ENCODE peak calls at places on chromosomes 2 and 18, in four cellular contexts. One of them, this sample, is unnamed.

GRCh38 chr2:100391735-100392515 is 25.5 kb downstream of the CHST10 start:
- DNase-seq in K562: no peak
- DNase-seq in HepG2: no peak
- DNase-seq in HCT116: no peak
- DNase-seq in this sample: no peak

GRCh38 chr2:240788482-240788881 is 31.5 kb downstream of the KIF1A start:
- DNase-seq in HepG2: no peak
- DNase-seq in HCT116: no peak
- DNase-seq in K562: no peak
- DNase-seq in this sample: no peak

GRCh38 chr2:17104454-17104853 is 413.8 kb downstream of the RAD51AP2 start:
- DNase-seq in K562: no peak
- DNase-seq in HCT116: no peak
- DNase-seq in HepG2: no peak
- DNase-seq in this sample: no peak

GRCh38 chr2:98658816-98659486 is 50.6 kb downstream of the UNC50 start:
- DNase-seq in HepG2: no peak
- DNase-seq in HCT116: no peak
- DNase-seq in K562: no peak
- DNase-seq in this sample: no peak

GRCh38 chr18:61896767-61897166 is 4.0 kb upstream of the RNF152 start:
- DNase-seq in HCT116: no peak
- DNase-seq in K562: no peak
- DNase-seq in HepG2: no peak
- DNase-seq in this sample: no peak

GRCh38 chr2:200800458-200800857 is 11.3 kb upstream of the BZW1 start:
- DNase-seq in K562: no peak
- DNase-seq in HepG2: no peak
- DNase-seq in HCT116: no peak
- DNase-seq in this sample: no peak

GRCh38 chr2:196149926-196150325 is 21.5 kb downstream of the STK17B start:
- DNase-seq in HCT116: no peak
- DNase-seq in K562: no peak
- DNase-seq in HepG2: no peak
- DNase-seq in this sample: no peak

GRCh38 chr2:43448822-43449110 is 147.1 kb downstream of the THADA start:
- DNase-seq in HepG2: no peak
- DNase-seq in HCT116: no peak
- DNase-seq in K562: no peak
- DNase-seq in this sample: no peak

GRCh38 chr2:127829845-127830246 is 18.9 kb upstream of the WDR33 start:
- DNase-seq in K562: peak
- DNase-seq in HCT116: no peak
- DNase-seq in HepG2: no peak
- DNase-seq in this sample: no peak

GRCh38 chr2:161237397-161238263 is 70.6 kb upstream of the PSMD14 start:
- DNase-seq in HepG2: no peak
- DNase-seq in HCT116: no peak
- DNase-seq in K562: no peak
- DNase-seq in this sample: no peak

GRCh38 chr2:127121776-127122176 is 14.8 kb upstream of the BIN1 start:
- DNase-seq in HCT116: no peak
- DNase-seq in HepG2: no peak
- DNase-seq in K562: no peak
- DNase-seq in this sample: no peak

GRCh38 chr2:97733341-97734035 is 20.1 kb downstream of the ZAP70 start:
- DNase-seq in HCT116: no peak
- DNase-seq in K562: no peak
- DNase-seq in HepG2: no peak
- DNase-seq in this sample: no peak

GRCh38 chr2:33158482-33159003 is 211.8 kb downstream of the LTBP1 start:
- DNase-seq in HCT116: no peak
- DNase-seq in HepG2: no peak
- DNase-seq in K562: no peak
- DNase-seq in this sample: no peak

GRCh38 chr2:199784512-199784911 is 66.5 kb downstream of the FTCDNL1 start:
- DNase-seq in HCT116: no peak
- DNase-seq in K562: no peak
- DNase-seq in HepG2: no peak
- DNase-seq in this sample: no peak

GRCh38 chr2:11499081-11499743 is 33.3 kb upstream of the E2F6 start:
- DNase-seq in K562: no peak
- DNase-seq in HepG2: peak
- DNase-seq in HCT116: no peak
- DNase-seq in this sample: no peak

GRCh38 chr2:43762286-43762685 is 11.6 kb upstream of the DYNC2LI1 start:
- DNase-seq in HCT116: no peak
- DNase-seq in K562: no peak
- DNase-seq in HepG2: no peak
- DNase-seq in this sample: no peak

GRCh38 chr2:39469807-39470206 is 32.7 kb upstream of the MAP4K3 start:
- DNase-seq in K562: no peak
- DNase-seq in HCT116: no peak
- DNase-seq in HepG2: peak
- DNase-seq in this sample: no peak

GRCh38 chr2:85754313-85755095 is 713 bp downstream of the ATOH8 start:
- DNase-seq in HCT116: no peak
- DNase-seq in HepG2: peak
- DNase-seq in K562: peak
- DNase-seq in this sample: no peak

GRCh38 chr2:29329899-29330298 is 214.7 kb downstream of the CLIP4 start:
- DNase-seq in HepG2: no peak
- DNase-seq in HCT116: no peak
- DNase-seq in K562: no peak
- DNase-seq in this sample: no peak

GRCh38 chr18:79380816-79381806 is 14.6 kb upstream of the NFATC1 start:
- DNase-seq in HepG2: peak
- DNase-seq in HCT116: no peak
- DNase-seq in K562: peak
- DNase-seq in this sample: no peak

GRCh38 chr2:39435254-39435653 is 1.8 kb downstream of the MAP4K3 start:
- DNase-seq in HepG2: no peak
- DNase-seq in HCT116: no peak
- DNase-seq in K562: peak
- DNase-seq in this sample: no peak

GRCh38 chr18:68507781-68508180 is 207.1 kb downstream of the TMX3 start:
- DNase-seq in K562: no peak
- DNase-seq in HCT116: no peak
- DNase-seq in HepG2: no peak
- DNase-seq in this sample: no peak

GRCh38 chr2:43050866-43051265 is 175.5 kb downstream of the ZFP36L2 start:
- DNase-seq in HepG2: no peak
- DNase-seq in K562: no peak
- DNase-seq in HCT116: no peak
- DNase-seq in this sample: no peak

GRCh38 chr2:101469863-101470262 is 5.0 kb downstream of the RFX8 start:
- DNase-seq in HepG2: peak
- DNase-seq in K562: no peak
- DNase-seq in HCT116: no peak
- DNase-seq in this sample: no peak

GRCh38 chr2:101474752-101475384 is at the start of gene RFX8:
- DNase-seq in HepG2: peak
- DNase-seq in K562: no peak
- DNase-seq in HCT116: no peak
- DNase-seq in this sample: no peak

GRCh38 chr2:101473581-101473910 is 1.4 kb downstream of the RFX8 start:
- DNase-seq in K562: no peak
- DNase-seq in HepG2: no peak
- DNase-seq in HCT116: no peak
- DNase-seq in this sample: no peak

GRCh38 chr2:101476605-101477208 is 1.8 kb upstream of the RFX8 start:
- DNase-seq in HCT116: no peak
- DNase-seq in HepG2: peak
- DNase-seq in K562: no peak
- DNase-seq in this sample: no peak

GRCh38 chr2:101473911-101474751 is 781 bp downstream of the RFX8 start:
- DNase-seq in K562: no peak
- DNase-seq in HepG2: no peak
- DNase-seq in HCT116: no peak
- DNase-seq in this sample: no peak
- TF ChIP-seq TCF7L2 in K562: no peak
- TF ChIP-seq TCF7L2 in HepG2: no peak
- TF ChIP-seq TCF7L2 in HCT116: no peak
- TF ChIP-seq TCF7L2 in this sample: no peak

DNA sequence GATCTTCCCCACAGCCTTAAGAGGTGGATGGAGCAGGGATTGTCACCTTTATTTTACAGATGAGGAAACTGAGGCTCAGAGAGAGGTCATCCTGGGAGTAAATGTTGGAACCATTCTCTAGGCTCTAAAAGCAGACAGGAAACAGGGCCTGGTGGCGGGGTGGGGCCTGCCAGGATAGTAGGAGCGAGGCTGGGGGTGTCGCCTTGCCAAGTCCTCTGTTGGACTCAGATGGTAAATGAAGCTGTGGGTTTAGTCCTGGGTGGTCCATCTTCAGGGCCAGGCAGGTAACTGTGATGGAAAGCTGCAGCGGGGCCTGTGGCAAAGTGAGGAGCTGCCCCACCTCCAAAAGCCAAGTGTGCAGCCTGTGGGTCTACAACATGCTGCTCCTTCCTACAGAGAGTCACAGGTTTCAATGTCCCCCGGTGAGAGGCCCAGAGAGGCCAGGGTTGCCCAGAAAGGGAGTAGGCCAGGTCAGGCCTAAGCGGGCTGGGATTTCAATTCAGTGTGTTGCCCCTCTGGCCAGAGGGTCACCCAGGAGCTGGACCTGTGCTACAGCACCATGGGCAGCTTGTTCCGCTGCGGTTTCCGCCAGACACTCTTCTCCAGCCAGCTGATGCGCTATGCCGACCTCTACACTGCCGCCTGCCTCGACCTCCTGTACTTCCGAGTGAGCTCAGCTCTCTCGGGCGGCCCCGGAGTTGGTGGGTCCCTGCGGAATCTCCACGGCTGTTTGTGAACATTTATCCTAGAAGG is 6.6 kb downstream of the NT5DC4 start:
- DNase-seq in HepG2: no peak
- DNase-seq in K562: no peak
- DNase-seq in HCT116: no peak
- DNase-seq in this sample: no peak
- TF ChIP-seq TCF7L2 in HepG2: no peak
- TF ChIP-seq TCF7L2 in K562: no peak
- TF ChIP-seq TCF7L2 in HCT116: no peak
- TF ChIP-seq TCF7L2 in this sample: no peak

GRCh38 chr2:151965884-151966283 is 133.0 kb downstream of the CACNB4 start:
- DNase-seq in K562: no peak
- DNase-seq in HCT116: no peak
- DNase-seq in HepG2: no peak
- DNase-seq in this sample: no peak

GRCh38 chr2:151959203-151959602 is 131.0 kb upstream of the ARL5A start:
- DNase-seq in HCT116: no peak
- DNase-seq in HepG2: no peak
- DNase-seq in K562: no peak
- DNase-seq in this sample: no peak

GRCh38 chr2:151961558-151961957 is 133.3 kb upstream of the ARL5A start:
- DNase-seq in HCT116: no peak
- DNase-seq in HepG2: no peak
- DNase-seq in K562: no peak
- DNase-seq in this sample: no peak
- TF ChIP-seq TCF7L2 in HCT116: no peak
- TF ChIP-seq TCF7L2 in HepG2: no peak
- TF ChIP-seq TCF7L2 in K562: no peak
- TF ChIP-seq TCF7L2 in this sample: no peak

DNA sequence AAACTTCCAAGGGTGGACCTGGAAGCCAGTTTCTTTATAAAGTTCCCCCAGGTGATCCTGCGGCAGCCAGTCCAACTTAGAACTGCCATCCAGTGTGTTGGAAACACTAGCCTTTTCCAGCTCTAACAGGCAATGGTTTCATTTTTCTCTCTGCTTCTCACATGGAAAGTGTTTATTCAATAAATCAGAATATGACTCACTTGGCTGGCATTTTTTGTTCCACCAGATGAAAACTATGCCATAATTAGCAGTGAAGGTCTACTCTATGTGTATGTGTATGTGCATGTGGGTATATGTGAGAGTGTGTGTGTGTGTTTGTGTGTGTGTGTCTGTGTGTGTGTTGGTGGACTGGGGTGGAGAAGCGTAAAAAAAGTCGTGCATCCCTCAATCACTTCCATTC is 91.0 kb upstream of the SETBP1 start:
- DNase-seq in HCT116: no peak
- DNase-seq in HepG2: no peak
- DNase-seq in K562: no peak
- DNase-seq in this sample: no peak
- TF ChIP-seq TCF7L2 in HCT116: no peak
- TF ChIP-seq TCF7L2 in HepG2: no peak
- TF ChIP-seq TCF7L2 in K562: no peak
- TF ChIP-seq TCF7L2 in this sample: no peak

GRCh38 chr2:176139621-176140020 is 10.1 kb downstream of the HOXD8 start:
- DNase-seq in K562: no peak
- DNase-seq in HCT116: no peak
- DNase-seq in HepG2: no peak
- DNase-seq in this sample: no peak

GRCh38 chr2:176138526-176139169 is 9.1 kb downstream of the HOXD8 start:
- DNase-seq in HCT116: no peak
- DNase-seq in K562: no peak
- DNase-seq in HepG2: no peak
- DNase-seq in this sample: no peak

GRCh38 chr2:176140130-176140519 is 10.6 kb downstream of the HOXD8 start:
- DNase-seq in HepG2: no peak
- DNase-seq in K562: no peak
- DNase-seq in HCT116: no peak
- DNase-seq in this sample: no peak

GRCh38 chr2:176139170-176139611 is 9.7 kb downstream of the HOXD8 start:
- DNase-seq in K562: no peak
- DNase-seq in HepG2: no peak
- DNase-seq in HCT116: no peak
- DNase-seq in this sample: no peak

GRCh38 chr2:176140520-176141317 is 10.6 kb upstream of the HOXD4 start:
- DNase-seq in K562: peak
- DNase-seq in HepG2: peak
- DNase-seq in HCT116: peak
- DNase-seq in this sample: no peak
- TF ChIP-seq TCF7L2 in K562: no peak
- TF ChIP-seq TCF7L2 in HepG2: no peak
- TF ChIP-seq TCF7L2 in HCT116: no peak
- TF ChIP-seq TCF7L2 in this sample: no peak

DNA sequence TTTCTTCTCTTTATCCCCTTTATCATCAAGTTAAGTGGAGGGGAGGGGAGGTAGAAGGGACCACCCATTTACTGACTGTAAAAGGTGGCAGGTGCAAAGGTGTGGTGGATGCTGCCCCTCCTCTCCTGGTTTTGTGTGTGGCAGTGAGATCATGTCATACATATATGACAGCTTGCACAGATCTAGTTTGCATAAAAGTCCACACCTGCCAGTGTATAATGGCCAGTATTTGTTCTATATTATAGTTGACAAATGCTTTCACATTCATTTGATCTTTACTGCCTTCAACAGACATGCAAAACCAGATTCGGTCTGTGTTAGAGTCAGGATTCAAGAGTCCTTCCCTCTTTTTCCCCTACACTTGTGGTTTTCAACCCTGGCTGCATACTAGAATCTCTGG is 55.1 kb downstream of the TGFA start:
- DNase-seq in HepG2: no peak
- DNase-seq in K562: no peak
- DNase-seq in HCT116: no peak
- DNase-seq in this sample: no peak
- TF ChIP-seq TCF7L2 in HepG2: no peak
- TF ChIP-seq TCF7L2 in K562: no peak
- TF ChIP-seq TCF7L2 in HCT116: no peak
- TF ChIP-seq TCF7L2 in this sample: no peak